ENCODE peak calls at places on chromosomes 3 and 15, in six cellular contexts. A is AG04450, W is neural progenitor cell, K is astrocyte of the spinal cord, X is GM23338, T is kidney epithelial cell. U is an unnamed sample.

GRCh38 chr15:70100495-70101331 is 3.0 kb upstream of the TLE3 start:
- DNase-seq in W (peak), A (no peak), T (no peak), X (peak), K (peak), U (peak)

GRCh38 chr15:53378096-53378620 is 381.3 kb downstream of the WDR72 start:
- DNase-seq in K (no peak), W (peak), A (no peak), T (no peak), X (no peak), U (no peak)

GRCh38 chr3:153756816-153757215 is 364.4 kb upstream of the ARHGEF26 start:
- DNase-seq in K (peak), A (no peak), X (no peak), T (no peak), W (no peak), U (no peak)

GRCh38 chr15:41968738-41969137 is 3.6 kb downstream of the EHD4 start:
- DNase-seq in W (no peak), T (no peak), X (no peak), K (no peak), A (no peak), U (no peak)

GRCh38 chr15:99409097-99409473 is 156.7 kb upstream of the MEF2A start:
- DNase-seq in T (no peak), A (no peak), K (peak), X (peak), W (peak), U (no peak)

GRCh38 chr3:196150481-196150880 is 60.7 kb downstream of the ZDHHC19 start:
- DNase-seq in T (no peak), A (no peak), K (no peak), X (no peak), W (no peak), U (no peak)

GRCh38 chr3:195550723-195551122 is 7.6 kb upstream of the PPP1R2 start:
- DNase-seq in A (no peak), W (no peak), X (no peak), T (no peak), K (peak), U (no peak)

GRCh38 chr3:49805884-49806701 is 3.0 kb downstream of the INKA1 start:
- DNase-seq in A (no peak), X (peak), W (no peak), T (no peak), K (no peak), U (no peak)

GRCh38 chr3:16884748-16885587 is at the start of gene PLCL2:
- DNase-seq in K (peak), X (peak), T (no peak), A (no peak), W (peak), U (no peak)

GRCh38 chr15:88396382-88396781 is 70.8 kb downstream of the MRPL46 start:
- DNase-seq in T (no peak), K (no peak), X (peak), W (peak), A (no peak), U (no peak)

GRCh38 chr15:58369261-58369699 is 62.5 kb upstream of the LIPC start:
- DNase-seq in X (no peak), A (no peak), K (peak), W (no peak), T (peak), U (no peak)

DNA sequence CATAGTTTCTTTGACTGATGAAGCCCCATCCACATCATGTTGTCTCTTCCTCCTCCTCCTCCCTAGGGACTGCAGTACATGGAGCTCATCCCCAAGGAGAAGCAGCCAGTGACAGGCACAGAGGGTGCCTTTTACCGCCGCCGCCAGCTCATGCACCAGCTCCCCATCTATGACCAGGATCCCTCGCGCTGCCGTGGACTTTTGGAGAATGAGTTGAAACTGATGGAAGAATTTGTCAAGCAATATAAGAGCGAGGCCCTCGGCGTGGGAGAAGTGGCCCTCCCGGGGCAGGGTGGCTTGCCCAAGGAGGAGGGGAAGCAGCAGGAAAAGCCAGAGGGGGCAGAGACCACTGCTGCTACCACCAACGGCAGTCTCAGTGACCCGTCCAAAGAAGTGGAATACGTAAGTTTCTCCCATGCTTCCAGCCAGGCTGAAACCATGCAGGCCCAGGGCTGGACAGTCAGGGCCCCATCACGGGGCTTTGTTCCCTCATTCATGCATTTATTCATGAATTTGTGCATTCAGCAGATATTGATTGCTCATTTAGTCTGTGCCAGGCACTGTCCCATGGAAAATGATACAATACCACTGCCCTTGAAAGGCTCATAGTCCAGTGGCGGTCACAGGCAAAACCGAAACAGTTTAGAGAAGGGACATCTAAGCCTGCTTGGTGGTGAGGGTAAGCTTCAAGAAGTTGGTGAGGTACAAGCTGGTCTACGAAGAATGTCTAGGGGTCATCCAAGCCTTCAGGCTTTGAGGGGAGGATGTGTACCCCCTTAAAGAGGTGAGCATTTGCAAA is 47.1 kb downstream of the LMCD1 start:
- DNase-seq in T (no peak), A (no peak), X (no peak), W (no peak), K (no peak), U (no peak)
- H3K4me3 ChIP-seq in T (no peak), A (no peak), X (no peak), W (no peak), K (no peak), U (no peak)

GRCh38 chr15:45747426-45747825 is 112.6 kb downstream of the SQOR start:
- DNase-seq in W (no peak), A (no peak), K (no peak), T (no peak), X (no peak), U (no peak)

DNA sequence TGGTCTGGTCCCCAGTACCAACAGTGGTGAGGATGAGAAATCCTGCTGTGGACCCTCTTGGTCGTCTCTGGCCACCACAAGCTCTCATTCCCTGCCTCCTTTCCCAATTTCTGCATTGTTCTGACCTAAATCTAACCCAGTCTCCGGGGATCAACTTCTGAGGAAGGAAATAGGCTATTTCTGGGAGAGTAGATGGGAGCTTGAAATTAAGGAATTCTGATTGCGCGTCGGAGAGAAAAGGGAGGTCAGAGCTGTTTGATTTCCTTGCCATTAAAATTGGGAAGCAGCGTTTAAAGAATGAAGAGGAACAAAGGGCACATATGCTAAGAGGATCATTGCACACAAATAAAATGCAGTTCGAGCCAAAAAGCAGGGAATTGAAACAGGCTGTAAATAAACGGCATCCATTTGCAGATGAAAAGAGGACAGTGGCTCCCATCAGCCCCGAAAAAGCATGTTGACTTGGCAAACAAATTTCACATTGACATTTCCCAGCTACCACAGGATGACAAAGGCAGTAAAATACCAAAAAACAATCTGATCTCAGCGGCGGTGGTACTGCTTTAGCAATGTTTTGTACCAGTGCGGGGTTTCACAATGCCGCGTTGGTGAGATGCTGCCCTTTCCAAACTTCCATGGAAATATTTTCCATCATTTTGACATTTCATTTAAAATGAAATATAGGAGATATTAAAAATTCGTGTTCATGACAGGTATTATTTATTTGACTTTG is 108.6 kb downstream of the SQOR start:
- DNase-seq in K (no peak), X (no peak), W (no peak), A (no peak), T (no peak), U (no peak)
- H3K4me3 ChIP-seq in K (no peak), X (no peak), W (no peak), A (no peak), T (no peak), U (no peak)

DNA sequence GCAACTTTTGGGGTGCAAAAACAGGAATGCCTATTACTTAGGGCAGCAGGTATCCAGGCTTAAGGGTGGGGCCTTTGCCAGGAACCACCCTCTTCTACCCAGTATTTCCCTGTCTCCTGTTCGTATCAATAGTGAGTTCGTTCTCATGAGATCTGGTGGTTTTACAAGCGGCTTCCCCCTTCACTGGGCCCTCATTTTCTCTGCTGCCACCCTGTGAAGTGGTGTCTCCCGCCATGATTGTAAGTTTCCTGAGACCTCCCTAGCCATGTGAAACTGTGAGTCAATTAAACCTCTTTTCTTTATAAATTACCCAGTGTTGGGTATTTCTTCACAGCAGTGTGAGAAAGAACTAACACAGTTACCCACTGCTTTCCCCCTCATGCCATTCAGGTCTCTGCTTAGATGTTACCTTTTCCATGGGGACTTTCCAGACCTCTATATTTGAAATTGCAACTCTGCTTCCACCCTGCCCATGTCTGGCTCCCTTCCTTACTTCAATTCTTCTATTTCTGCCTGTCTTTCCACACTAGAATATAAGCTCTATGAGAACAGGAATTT is 23.9 kb upstream of the TRA2B start:
- DNase-seq in K (no peak), A (no peak), W (no peak), T (no peak), X (no peak), U (no peak)
- H3K4me3 ChIP-seq in K (no peak), A (no peak), W (no peak), T (no peak), X (no peak), U (no peak)

GRCh38 chr15:63974036-63974435 is 72.2 kb downstream of the DAPK2 start:
- DNase-seq in X (no peak), T (no peak), K (no peak), A (no peak), W (no peak), U (no peak)

GRCh38 chr15:63973212-63974009 is 72.9 kb downstream of the DAPK2 start:
- DNase-seq in K (peak), W (no peak), T (no peak), A (no peak), X (no peak), U (peak)

GRCh38 chr15:63971427-63971805 is 74.9 kb downstream of the DAPK2 start:
- DNase-seq in T (no peak), K (no peak), X (no peak), A (no peak), W (no peak), U (no peak)

GRCh38 chr15:63971904-63972303 is 74.4 kb downstream of the DAPK2 start:
- DNase-seq in X (no peak), T (no peak), A (no peak), K (no peak), W (no peak), U (no peak)

GRCh38 chr15:63972801-63973200 is 73.5 kb downstream of the DAPK2 start:
- DNase-seq in T (no peak), K (no peak), W (peak), X (peak), A (no peak), U (no peak)
- H3K4me3 ChIP-seq in T (no peak), K (no peak), W (no peak), X (no peak), A (no peak), U (no peak)

GRCh38 chr15:77070500-77071337 is at the start of gene TSPAN3:
- DNase-seq in X (peak), T (peak), W (peak), K (peak), A (peak), U (peak)

GRCh38 chr15:77068633-77069032 is 2.3 kb downstream of the TSPAN3 start:
- DNase-seq in T (no peak), A (no peak), K (no peak), X (no peak), W (no peak), U (no peak)

GRCh38 chr15:77071338-77072223 is 672 bp upstream of the TSPAN3 start:
- DNase-seq in A (no peak), W (no peak), T (no peak), K (no peak), X (no peak), U (no peak)

GRCh38 chr15:77069521-77070121 is 1.3 kb downstream of the TSPAN3 start:
- DNase-seq in X (peak), T (no peak), W (no peak), A (no peak), K (no peak), U (no peak)

GRCh38 chr15:77070180-77070499 is 769 bp downstream of the TSPAN3 start:
- DNase-seq in K (no peak), T (no peak), A (no peak), X (no peak), W (no peak), U (no peak)
- H3K4me3 ChIP-seq in K (peak), T (peak), A (peak), X (peak), W (peak), U (peak)

GRCh38 chr3:72176537-72177041 is 391.6 kb upstream of the PROK2 start:
- DNase-seq in T (no peak), X (no peak), K (no peak), W (no peak), A (no peak), U (no peak)

GRCh38 chr3:72179107-72179464 is 394.1 kb upstream of the PROK2 start:
- DNase-seq in A (no peak), K (no peak), X (no peak), T (no peak), W (no peak), U (no peak)

GRCh38 chr3:72175305-72175858 is 390.4 kb upstream of the PROK2 start:
- DNase-seq in X (no peak), K (no peak), W (no peak), T (no peak), A (no peak), U (no peak)

GRCh38 chr3:72178463-72179106 is 393.6 kb upstream of the PROK2 start:
- DNase-seq in T (no peak), A (no peak), X (no peak), K (no peak), W (no peak), U (no peak)

DNA sequence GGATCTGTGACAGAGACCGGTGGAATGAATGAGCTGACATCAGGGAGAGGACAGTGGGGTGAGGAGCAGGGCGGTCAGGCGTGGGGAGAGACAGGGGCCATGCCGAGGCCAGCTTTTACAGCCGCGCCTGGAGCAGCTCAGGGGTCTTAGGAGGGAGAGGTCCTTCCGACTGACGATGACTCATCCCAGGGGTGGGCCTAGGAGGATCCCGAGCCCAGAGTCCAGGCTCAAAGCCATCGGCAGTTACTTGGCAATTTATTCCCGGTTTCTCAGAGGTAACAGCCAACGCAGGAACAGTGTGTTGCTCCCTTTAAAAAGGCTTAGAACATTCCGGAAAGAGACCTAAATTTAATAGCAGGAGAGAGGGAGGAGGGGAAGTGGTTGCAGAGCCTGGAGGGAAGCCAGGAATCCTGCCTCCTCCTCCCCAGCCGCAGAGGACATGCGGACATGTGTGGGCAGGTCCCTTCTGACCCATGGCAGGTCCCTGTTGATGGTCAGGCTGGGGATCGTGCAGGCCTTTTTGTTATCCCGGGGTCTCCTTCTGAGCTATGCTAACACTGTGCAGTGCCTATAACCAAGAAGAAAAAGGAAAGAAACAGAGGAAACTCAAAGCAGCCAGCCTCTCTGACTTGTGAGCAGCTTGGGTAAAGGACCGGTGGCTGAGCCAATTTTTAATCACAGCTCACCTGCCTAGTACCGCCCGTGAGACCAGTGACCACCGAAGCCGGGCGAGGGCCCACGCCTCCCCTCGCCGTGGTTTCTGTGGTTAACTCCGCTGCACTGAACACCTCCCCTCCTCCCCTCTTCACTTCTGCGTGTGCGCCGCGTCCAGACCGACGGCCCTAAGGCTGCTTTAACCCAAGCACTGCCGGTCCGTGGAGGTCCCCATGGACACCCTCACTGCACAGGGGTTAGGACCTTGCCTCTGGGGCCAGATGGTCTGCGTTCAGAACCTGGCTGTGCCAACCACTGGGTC is 392.4 kb upstream of the PROK2 start:
- DNase-seq in K (peak), X (no peak), W (no peak), T (no peak), A (no peak), U (no peak)
- H3K4me3 ChIP-seq in K (no peak), X (no peak), W (no peak), T (no peak), A (peak), U (no peak)

DNA sequence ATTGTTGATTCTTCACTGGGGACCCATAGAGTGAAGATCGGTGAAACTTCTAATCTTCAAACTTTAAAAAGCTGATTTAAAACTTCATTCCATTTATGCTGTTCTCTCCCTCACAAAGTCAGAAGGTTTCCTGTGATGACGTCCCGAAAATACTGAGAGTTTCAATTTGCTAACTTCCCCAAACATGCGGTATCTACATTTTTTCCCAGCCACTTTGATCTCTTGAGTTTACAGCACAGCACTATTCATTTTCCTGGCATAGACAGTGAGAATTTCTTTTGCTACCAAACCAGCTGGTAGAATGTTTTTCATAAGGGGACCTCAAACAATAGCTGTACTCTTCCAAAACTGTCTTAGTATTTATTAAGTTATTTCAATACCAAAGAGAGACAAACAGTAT is 156.8 kb downstream of the LSAMP start:
- DNase-seq in K (peak), X (no peak), A (no peak), T (no peak), W (no peak), U (no peak)
- H3K4me3 ChIP-seq in K (no peak), X (no peak), A (no peak), T (no peak), W (no peak), U (no peak)

GRCh38 chr3:65596511-65597224 is 442.1 kb downstream of the MAGI1 start:
- DNase-seq in K (no peak), W (peak), T (no peak), X (no peak), A (no peak), U (no peak)
- H3K4me3 ChIP-seq in K (peak), W (peak), T (peak), X (peak), A (peak), U (peak)

DNA sequence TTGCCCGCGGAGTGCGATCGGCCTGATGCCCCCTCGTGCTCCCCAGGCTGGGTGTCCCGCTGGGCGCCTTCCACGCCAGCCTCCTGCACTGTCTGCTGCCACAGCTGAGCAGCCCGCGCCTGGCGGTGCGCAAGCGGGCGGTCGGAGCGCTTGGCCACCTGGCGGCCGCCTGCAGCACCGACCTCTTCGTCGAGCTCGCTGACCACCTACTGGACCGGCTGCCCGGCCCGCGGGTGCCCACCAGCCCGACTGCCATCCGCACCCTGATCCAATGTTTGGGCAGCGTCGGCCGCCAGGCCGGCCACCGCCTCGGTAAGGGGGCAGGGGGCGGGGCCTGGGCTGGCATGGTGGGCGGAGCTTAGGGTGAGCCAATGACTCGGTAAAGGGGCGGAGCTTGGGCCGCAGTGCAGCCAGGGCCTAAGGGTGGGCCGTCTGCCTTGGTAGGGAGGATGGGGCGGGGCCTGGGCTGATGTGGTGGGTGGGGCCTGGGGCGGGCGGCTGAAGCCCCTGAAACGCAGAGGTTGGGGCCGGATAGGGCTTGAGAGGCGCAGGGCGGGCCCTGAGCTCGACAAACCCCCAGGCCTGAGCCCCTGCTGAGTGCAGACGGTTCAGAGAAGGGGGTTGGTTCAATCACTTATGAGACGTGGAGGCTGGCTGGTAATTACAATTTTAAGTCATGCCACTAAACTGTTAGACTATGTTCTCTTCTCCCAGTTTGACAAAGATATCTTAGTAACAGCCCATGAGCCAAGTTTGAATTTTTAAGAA is 13.7 kb downstream of the CAND2 start:
- DNase-seq in T (peak), X (peak), A (peak), W (peak), K (peak), U (peak)
- H3K4me3 ChIP-seq in T (peak), X (peak), A (peak), W (peak), K (peak), U (peak)

U was measured in skeletal muscle cell.